ENCODE peak calls at places on chromosome 15, in nine cellular contexts. E is A549, O is uterus, B is HepG2, Z is body of pancreas, H is ovary, K is breast epithelium, J is heart left ventricle, U is IMR-90. I is an unnamed sample. For H3K9me3, the result is how much of the 10 kb centered on the place peaks cover.

GRCh38 chr15:80785335-80785734 is 6.2 kb downstream of the CEMIP start:
- DNase-seq in E (no peak), O (no peak), B (no peak), Z (no peak), H (no peak), K (no peak), J (no peak), U (peak), I (no peak)

GRCh38 chr15:74311734-74312444 is 55.6 kb downstream of the CYP11A1 start:
- DNase-seq in E (peak), O (no peak), B (peak), Z (no peak), H (no peak), K (no peak), J (peak), U (peak), I (no peak)

GRCh38 chr15:51366911-51367310 is 25.5 kb downstream of the GLDN start:
- DNase-seq in E (peak), O (peak), B (no peak), Z (peak), H (no peak), K (peak), J (peak), U (peak), I (peak)

GRCh38 chr15:71443538-71443937 is 328.3 kb downstream of the THSD4 start:
- DNase-seq in E (peak), O (peak), B (peak), Z (peak), H (peak), K (no peak), J (peak), U (peak), I (no peak)

GRCh38 chr15:95559875-95560394 is 770.6 kb upstream of the NR2F2 start:
- DNase-seq in E (peak), O (peak), B (no peak), Z (no peak), H (no peak), K (no peak), J (no peak), U (peak), I (peak)

GRCh38 chr15:93152951-93153350 is 63.9 kb upstream of the RGMA start:
- DNase-seq in E (no peak), O (peak), B (no peak), Z (peak), H (peak), K (peak), J (peak), U (no peak), I (peak)

GRCh38 chr15:40279437-40280141 is 3.3 kb downstream of the ANKRD63 start:
- DNase-seq in E (peak), O (peak), B (peak), Z (peak), H (peak), K (peak), J (peak), U (no peak), I (peak)

GRCh38 chr15:29675791-29676301 is 146.4 kb downstream of the TJP1 start:
- DNase-seq in E (no peak), O (no peak), B (no peak), Z (no peak), H (no peak), K (peak), J (no peak), U (no peak), I (no peak)

GRCh38 chr15:40150163-40150925 is 10.5 kb upstream of the BUB1B start:
- DNase-seq in E (peak), O (peak), B (peak), Z (peak), H (no peak), K (peak), J (no peak), U (peak), I (peak)

GRCh38 chr15:52011711-52012144 is 7.3 kb upstream of the MAPK6 start:
- DNase-seq in E (no peak), O (no peak), B (peak), Z (no peak), H (no peak), K (no peak), J (no peak), U (no peak), I (no peak)

GRCh38 chr15:74302821-74303359 is 64.6 kb downstream of the CYP11A1 start:
- DNase-seq in E (peak), O (no peak), B (peak), Z (peak), H (peak), K (no peak), J (peak), U (no peak), I (no peak)

GRCh38 chr15:78075490-78076230 is 1.9 kb downstream of the TBC1D2B start:
- DNase-seq in E (peak), O (peak), B (peak), Z (peak), H (peak), K (peak), J (peak), U (peak), I (peak)

GRCh38 chr15:61681038-61681418 is 379.2 kb downstream of the VPS13C start:
- DNase-seq in E (no peak), O (no peak), B (no peak), Z (no peak), H (no peak), K (no peak), J (no peak), U (no peak), I (no peak)

GRCh38 chr15:30906366-30906765 is 2.7 kb downstream of the FAN1 start:
- DNase-seq in E (no peak), O (no peak), B (no peak), Z (no peak), H (no peak), K (peak), J (no peak), U (no peak), I (no peak)

GRCh38 chr15:86857701-86858100 is 778.0 kb downstream of the AGBL1 start:
- DNase-seq in E (no peak), O (no peak), B (no peak), Z (no peak), H (no peak), K (no peak), J (no peak), U (no peak), I (no peak)

GRCh38 chr15:58279654-58280053 is 141.5 kb downstream of the AQP9 start:
- DNase-seq in E (no peak), O (no peak), B (no peak), Z (no peak), H (no peak), K (no peak), J (no peak), U (no peak), I (no peak)
- TF ChIP-seq POLR2A in E (no peak), O (no peak), B (no peak), Z (no peak), H (no peak), K (no peak), J (no peak), U (no peak), I (no peak)

GRCh38 chr15:99621767-99622166 is 56.0 kb downstream of the MEF2A start:
- DNase-seq in E (no peak), O (no peak), B (no peak), Z (no peak), H (no peak), K (no peak), J (no peak), U (no peak), I (no peak)

GRCh38 chr15:99618941-99619411 is 53.2 kb downstream of the MEF2A start:
- DNase-seq in E (no peak), O (no peak), B (no peak), Z (no peak), H (no peak), K (no peak), J (no peak), U (peak), I (no peak)

GRCh38 chr15:99616773-99617342 is 51.1 kb downstream of the MEF2A start:
- DNase-seq in E (no peak), O (no peak), B (no peak), Z (no peak), H (no peak), K (no peak), J (no peak), U (no peak), I (no peak)

GRCh38 chr15:99619712-99620111 is 53.9 kb downstream of the MEF2A start:
- DNase-seq in E (no peak), O (no peak), B (no peak), Z (no peak), H (no peak), K (no peak), J (no peak), U (peak), I (no peak)

DNA sequence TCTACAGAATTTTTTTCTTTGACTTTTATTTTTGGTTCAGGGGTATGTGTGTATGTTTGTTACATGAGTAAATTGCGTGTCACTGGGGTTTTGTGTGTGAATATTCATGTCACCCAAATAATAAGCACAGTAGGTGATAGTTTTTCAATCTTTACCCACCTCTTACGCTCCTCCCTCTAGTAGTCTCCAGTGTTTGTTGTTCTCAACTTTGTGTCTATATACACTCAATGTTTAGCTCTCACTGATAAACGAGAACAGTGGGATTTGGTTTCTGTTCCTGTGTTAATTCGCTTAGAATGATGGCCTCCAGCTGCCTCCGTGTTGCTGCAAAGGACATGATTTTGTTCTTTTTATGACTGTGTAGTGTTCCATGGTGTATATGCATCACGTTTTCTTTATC is 54.4 kb downstream of the MEF2A start:
- DNase-seq in E (no peak), O (no peak), B (no peak), Z (no peak), H (no peak), K (no peak), J (no peak), U (no peak), I (no peak)
- H3K9me3 ChIP-seq in E (under half), O (under half), B (under half), Z (under half), H (under half), K (under half), J (under half), U (under half), I (under half)

GRCh38 chr15:63046927-63047760 is 4.6 kb downstream of the TPM1 start:
- DNase-seq in E (peak), O (no peak), B (no peak), Z (no peak), H (no peak), K (peak), J (no peak), U (no peak), I (no peak)
- TF ChIP-seq POLR2A in E (no peak), O (no peak), B (no peak), Z (no peak), H (no peak), K (no peak), J (peak), U (no peak), I (no peak)

GRCh38 chr15:19973718-19974117 is 567.9 kb downstream of the GOLGA6L6 start:
- DNase-seq in E (no peak), O (no peak), B (no peak), Z (no peak), H (no peak), K (no peak), J (no peak), U (no peak), I (no peak)
- H3K9me3 ChIP-seq in E (under half), O (under half), B (under half), Z (under half), H (under half), K (under half), J (under half), U (under half), I (under half)

GRCh38 chr15:89243691-89244511 is at the start of gene FANCI:
- DNase-seq in E (peak), O (peak), B (peak), Z (peak), H (peak), K (peak), J (peak), U (peak), I (peak)
- TF ChIP-seq POLR2A in E (peak), O (peak), B (peak), Z (no peak), H (peak), K (no peak), J (no peak), U (no peak), I (no peak)

GRCh38 chr15:58369261-58369699 is 62.5 kb upstream of the LIPC start:
- DNase-seq in E (no peak), O (no peak), B (peak), Z (no peak), H (no peak), K (no peak), J (no peak), U (peak), I (no peak)

GRCh38 chr15:58374147-58374546 is 57.6 kb upstream of the LIPC start:
- DNase-seq in E (no peak), O (no peak), B (no peak), Z (no peak), H (no peak), K (no peak), J (no peak), U (no peak), I (no peak)

DNA sequence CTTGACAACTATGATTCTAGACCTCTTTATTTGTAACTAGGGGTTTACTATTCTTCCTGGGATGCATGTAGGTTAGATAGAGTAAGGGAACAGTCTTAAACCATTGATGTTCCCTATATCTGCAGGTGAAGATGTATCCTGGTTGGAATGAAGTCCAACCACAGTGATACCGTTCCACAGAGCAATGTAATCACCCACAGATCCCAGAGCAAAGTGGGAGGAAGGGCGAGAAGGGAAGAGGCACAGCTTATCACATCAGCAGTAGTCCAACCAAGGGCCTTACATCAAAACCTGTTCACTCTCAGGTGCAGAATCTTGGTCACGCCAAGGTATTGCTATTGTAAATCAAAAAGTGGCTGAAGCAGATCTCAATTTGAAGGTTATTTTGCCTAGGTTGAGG is 61.8 kb upstream of the LIPC start:
- DNase-seq in E (no peak), O (no peak), B (no peak), Z (no peak), H (no peak), K (no peak), J (no peak), U (no peak), I (no peak)
- H3K9me3 ChIP-seq in E (under half), O (under half), B (under half), Z (under half), H (under half), K (under half), J (under half), U (under half), I (under half)

GRCh38 chr15:41954036-41954435 is 18.3 kb downstream of the EHD4 start:
- DNase-seq in E (no peak), O (no peak), B (no peak), Z (no peak), H (no peak), K (no peak), J (no peak), U (no peak), I (no peak)

GRCh38 chr15:41958002-41958420 is 14.3 kb downstream of the EHD4 start:
- DNase-seq in E (no peak), O (no peak), B (no peak), Z (no peak), H (no peak), K (no peak), J (no peak), U (no peak), I (no peak)

GRCh38 chr15:41955100-41955499 is 17.3 kb downstream of the EHD4 start:
- DNase-seq in E (no peak), O (no peak), B (no peak), Z (no peak), H (no peak), K (no peak), J (no peak), U (no peak), I (no peak)

GRCh38 chr15:41955807-41956525 is 16.4 kb downstream of the EHD4 start:
- DNase-seq in E (no peak), O (no peak), B (peak), Z (peak), H (no peak), K (no peak), J (peak), U (no peak), I (no peak)

DNA sequence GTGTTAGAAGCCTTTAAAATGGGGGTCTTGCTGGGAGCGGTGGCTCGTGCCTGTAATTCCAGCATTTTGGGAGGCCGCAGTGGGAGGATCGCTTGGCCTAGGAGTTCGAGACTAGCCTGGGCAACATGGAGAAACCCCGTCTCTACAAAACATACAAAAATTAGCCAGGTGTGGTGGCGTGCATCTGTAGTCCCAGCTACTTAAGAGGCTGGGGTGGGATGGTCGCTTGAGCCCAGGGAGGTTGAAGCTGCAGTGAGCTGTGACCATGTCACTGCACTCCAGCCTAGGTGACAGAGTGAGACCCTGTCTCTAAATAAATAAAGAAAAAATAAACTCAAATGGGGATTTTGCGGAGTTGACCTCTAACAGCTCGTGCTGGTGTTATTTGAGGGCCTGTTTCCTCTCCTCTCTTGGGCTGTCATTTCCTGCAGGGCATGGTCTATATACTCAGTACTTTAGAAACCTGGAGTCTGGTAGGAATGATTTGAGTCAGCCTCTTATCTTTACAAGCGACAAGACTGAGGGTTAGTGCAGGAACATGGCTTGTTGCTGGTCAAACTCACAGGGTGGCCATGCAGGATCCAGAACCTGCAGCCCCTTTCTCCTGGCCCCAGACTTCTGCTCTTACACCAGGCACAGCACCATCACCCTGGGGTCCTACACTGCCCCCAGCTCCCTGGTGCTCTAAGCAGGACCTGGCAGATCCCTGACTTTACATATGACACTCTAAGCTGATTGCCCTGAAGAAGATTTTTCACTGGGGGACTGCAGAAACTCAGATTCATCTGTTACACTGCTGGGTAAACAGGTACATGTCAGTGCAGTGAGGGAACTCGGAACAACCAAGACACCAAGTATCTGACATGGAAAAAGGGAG is 15.1 kb downstream of the EHD4 start:
- DNase-seq in E (no peak), O (no peak), B (no peak), Z (no peak), H (no peak), K (no peak), J (no peak), U (peak), I (no peak)
- TF ChIP-seq POLR2A in E (no peak), O (no peak), B (no peak), Z (no peak), H (no peak), K (no peak), J (no peak), U (no peak), I (no peak)

DNA sequence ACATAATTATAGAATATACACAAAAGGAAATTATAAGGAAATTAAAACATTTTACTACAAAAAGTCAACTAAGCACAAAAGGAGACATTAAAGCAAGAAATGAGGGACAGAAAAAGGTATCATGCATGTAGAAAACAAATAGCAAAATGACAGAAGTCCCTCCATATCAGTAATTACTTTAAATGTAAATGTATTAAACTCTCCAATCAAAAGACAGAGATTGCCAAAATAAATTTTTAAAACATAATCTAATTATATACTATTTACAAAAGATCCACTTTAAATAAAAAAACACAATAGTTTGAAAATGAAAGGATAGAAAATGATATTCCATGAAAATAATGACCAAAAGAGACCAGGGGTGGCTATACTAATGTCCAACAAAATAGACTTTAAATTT is 123.7 kb downstream of the MEX3B start:
- DNase-seq in E (no peak), O (no peak), B (no peak), Z (no peak), H (no peak), K (no peak), J (no peak), U (no peak), I (no peak)
- H3K9me3 ChIP-seq in E (under half), O (under half), B (under half), Z (under half), H (under half), K (under half), J (under half), U (under half), I (under half)

GRCh38 chr15:90400759-90401314 is 12.8 kb downstream of the IQGAP1 start:
- DNase-seq in E (peak), O (peak), B (peak), Z (peak), H (peak), K (peak), J (peak), U (peak), I (peak)
- TF ChIP-seq POLR2A in E (no peak), O (peak), B (no peak), Z (no peak), H (no peak), K (no peak), J (no peak), U (peak), I (peak)

GRCh38 chr15:49560045-49560444 is 60.6 kb downstream of the FAM227B start:
- DNase-seq in E (no peak), O (no peak), B (no peak), Z (no peak), H (no peak), K (no peak), J (no peak), U (no peak), I (no peak)
- H3K9me3 ChIP-seq in E (under half), O (under half), B (under half), Z (under half), H (under half), K (under half), J (half or more), U (under half), I (under half)